ENCODE peak calls at places on chromosome 16, in four cellular contexts. V is neuronal stem cell, K is mesenchymal stem cell, Y is H9. D is an unnamed sample.

GRCh38 chr16:89697616-89698331 is 3.7 kb downstream of the SPATA2L start:
- DNase-seq in V (no peak), K (no peak), Y (no peak), D (no peak)

GRCh38 chr16:67893791-67894399 is 841 bp downstream of the PSKH1 start:
- DNase-seq in V (no peak), K (no peak), Y (no peak), D (no peak)

GRCh38 chr16:57032931-57033330 is 43.6 kb downstream of the NLRC5 start:
- DNase-seq in V (no peak), K (no peak), Y (no peak), D (no peak)

GRCh38 chr16:31423241-31423640 is 4.9 kb downstream of the COX6A2 start:
- DNase-seq in V (no peak), K (no peak), Y (no peak), D (no peak)

GRCh38 chr16:9258423-9259051 is 167.1 kb downstream of the HAPSTR1 start:
- DNase-seq in V (peak; percentile 52), K (no peak), Y (peak; percentile 76), D (no peak)

GRCh38 chr16:88064889-88065746 is 113.9 kb downstream of the BANP start:
- DNase-seq in V (no peak), K (no peak), Y (no peak), D (no peak)

GRCh38 chr16:59249049-59249448 is 514.9 kb upstream of the GOT2 start:
- DNase-seq in V (no peak), K (no peak), Y (peak; percentile 65), D (no peak)

GRCh38 chr16:84136331-84137125 is 8.4 kb downstream of the HSDL1 start:
- DNase-seq in V (no peak), K (no peak), Y (no peak), D (no peak)

GRCh38 chr16:18804540-18804939 is 3.2 kb upstream of the ARL6IP1 start:
- DNase-seq in V (no peak), K (no peak), Y (peak; percentile 42), D (no peak)

GRCh38 chr16:73083271-73083670 is 35.3 kb upstream of the ZFHX3 start:
- DNase-seq in V (no peak), K (peak; percentile 34), Y (no peak), D (no peak)
- H3K14ac ChIP-seq in V (no peak overlapping the region), K (no peak overlapping the region), Y (no peak overlapping the region), D (no peak overlapping the region)

DNA sequence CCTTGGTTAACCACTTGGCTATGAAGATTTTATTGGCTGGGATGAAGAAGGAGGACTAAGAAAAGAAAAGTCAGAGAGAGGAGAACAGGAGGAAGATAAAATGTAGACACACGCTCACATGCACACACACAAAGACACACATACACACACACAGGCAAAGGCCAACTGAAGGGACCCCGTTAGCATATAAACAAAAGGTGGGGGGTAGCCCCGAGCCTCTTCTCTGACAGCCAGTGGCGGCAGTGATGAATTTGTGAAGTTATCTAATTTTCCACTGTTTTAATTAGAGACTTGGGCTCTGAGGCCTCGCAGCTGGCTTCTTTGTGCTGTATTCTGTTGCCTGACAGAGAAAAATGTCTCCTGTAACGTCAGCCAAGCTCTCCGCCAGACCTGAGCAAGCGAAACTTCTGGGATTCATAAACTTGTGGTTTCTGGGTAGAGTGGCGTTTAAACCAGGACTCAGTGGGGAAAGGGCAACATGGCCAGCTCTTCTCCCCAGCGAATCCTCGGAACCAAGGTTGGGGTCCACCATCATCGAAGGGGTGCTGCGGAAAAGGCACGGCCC is 113.9 kb upstream of the FOXF1 start:
- DNase-seq in V (no peak), K (peak; percentile 97), Y (no peak), D (no peak)
- H3K14ac ChIP-seq in V (no peak overlapping the region), K (no peak overlapping the region), Y (no peak overlapping the region), D (no peak overlapping the region)

GRCh38 chr16:29807426-29808218 is 1.3 kb downstream of the MAZ start:
- DNase-seq in V (peak; percentile 77), K (peak; percentile 96), Y (peak; percentile 88), D (peak; percentile 82)

GRCh38 chr16:29805232-29806095 is 865 bp upstream of the MAZ start:
- DNase-seq in V (peak; percentile 99), K (peak; percentile 97), Y (peak; percentile 99), D (peak; percentile 98)

GRCh38 chr16:29806641-29807425 is 504 bp downstream of the MAZ start:
- DNase-seq in V (no peak), K (peak; percentile 31), Y (peak; percentile 76), D (no peak)

GRCh38 chr16:29804455-29805231 is 1.7 kb upstream of the MAZ start:
- DNase-seq in V (no peak), K (peak; percentile 13), Y (no peak), D (no peak)

GRCh38 chr16:29806096-29806579 is at the start of gene MAZ:
- DNase-seq in V (no peak), K (no peak), Y (no peak), D (no peak)
- H3K14ac ChIP-seq in V (peak within 1 kb of the TSS; percentile 98), K (no peak within 1 kb of the TSS), Y (peak within 1 kb of the TSS; percentile 4), D (peak within 1 kb of the TSS; percentile 97)

GRCh38 chr16:27245276-27246231 is 23.0 kb downstream of the NSMCE1 start:
- DNase-seq in V (no peak), K (peak; percentile 96), Y (peak; percentile 9), D (peak; percentile 55)
- H3K14ac ChIP-seq in V (no peak overlapping the region), K (no peak overlapping the region), Y (no peak overlapping the region), D (no peak overlapping the region)

DNA sequence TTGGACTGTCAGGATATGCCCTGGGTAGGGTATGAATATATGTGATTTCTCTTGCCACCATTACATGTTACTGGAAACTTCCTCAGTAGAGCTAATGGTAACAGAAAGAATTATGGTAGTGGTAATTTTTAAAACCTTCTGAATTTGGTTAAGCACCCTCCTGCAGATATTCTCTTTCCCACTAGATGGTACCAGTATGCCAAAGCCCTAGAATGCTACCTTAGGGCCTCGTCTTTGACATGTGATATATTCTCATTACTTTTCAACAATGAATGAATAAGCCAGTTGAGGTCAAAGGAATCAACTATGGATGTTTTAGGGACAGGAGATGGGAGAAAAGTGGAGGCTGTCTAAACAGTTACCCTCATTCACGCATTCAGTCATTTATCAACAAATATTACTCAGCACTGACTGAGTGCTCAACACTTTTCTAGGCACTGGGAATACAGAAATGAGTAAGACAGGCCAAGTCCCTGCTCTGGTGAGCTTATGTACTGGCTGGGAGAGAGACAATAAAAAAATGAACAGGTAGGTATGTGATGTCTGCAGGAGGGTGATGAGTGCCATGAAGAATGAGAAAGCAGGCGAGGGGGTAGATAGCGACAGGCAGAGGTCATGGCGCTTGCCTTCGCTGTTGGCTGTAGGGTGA is 14.7 kb downstream of the CDH13 start:
- DNase-seq in V (no peak), K (peak; percentile 29), Y (no peak), D (no peak)
- H3K14ac ChIP-seq in V (no peak overlapping the region), K (no peak overlapping the region), Y (no peak overlapping the region), D (no peak overlapping the region)

DNA sequence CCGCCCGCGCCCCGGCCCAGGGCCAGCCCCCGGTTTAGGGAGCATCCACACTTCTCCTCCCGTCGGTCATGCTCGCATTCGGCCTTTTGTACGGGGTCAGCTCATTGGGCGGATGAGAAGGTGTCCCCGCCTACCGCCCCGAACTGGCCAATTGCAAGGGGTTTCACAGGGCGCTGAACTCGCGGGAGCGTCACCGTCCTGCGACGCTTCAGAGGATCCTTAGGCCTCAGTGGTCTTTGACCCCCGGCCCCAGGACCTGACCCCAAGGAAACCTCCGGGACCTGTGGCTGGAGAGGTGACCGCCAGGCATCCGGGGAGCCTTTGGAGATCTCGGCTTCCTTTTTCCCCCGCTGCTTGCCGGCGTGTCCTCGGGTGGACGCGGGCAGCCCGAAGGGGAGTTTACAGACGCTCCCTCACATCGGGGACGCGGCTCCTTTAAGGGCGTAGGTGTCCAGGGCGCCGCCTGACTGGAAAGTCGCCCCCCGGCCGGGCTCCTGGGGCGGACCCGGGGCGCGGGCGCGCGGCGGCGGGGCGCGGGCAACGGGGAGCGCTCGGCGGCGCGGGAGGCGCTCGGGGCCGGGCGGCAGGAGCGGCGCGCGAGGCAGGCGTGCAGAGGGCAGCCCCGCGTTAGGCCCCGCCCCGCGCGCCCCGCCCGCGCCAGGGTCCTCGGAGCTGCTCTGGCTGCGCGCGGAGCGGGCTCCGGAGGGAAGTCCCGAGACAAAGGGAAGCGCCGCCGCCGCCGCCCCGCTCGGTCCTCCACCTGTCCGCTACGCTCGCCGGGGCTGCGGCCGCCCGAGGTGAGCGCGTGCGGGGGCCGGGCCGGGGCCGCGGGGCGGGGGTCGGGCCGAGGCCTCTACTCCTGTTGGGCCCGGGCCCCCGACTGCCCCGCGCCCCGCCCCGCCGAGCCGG is at the start of gene UBE2I:
- DNase-seq in V (peak; percentile 99), K (peak; percentile 98), Y (peak; percentile 97), D (peak; percentile 87)
- H3K14ac ChIP-seq in V (peak within 1 kb of the TSS; percentile 38), K (no peak within 1 kb of the TSS), Y (peak within 1 kb of the TSS; percentile 100), D (peak within 1 kb of the TSS; percentile 99)

GRCh38 chr16:46629331-46629843 is 8.2 kb upstream of the SHCBP1 start:
- DNase-seq in V (no peak), K (peak; percentile 74), Y (peak; percentile 63), D (no peak)
- H3K14ac ChIP-seq in V (no peak overlapping the region), K (no peak overlapping the region), Y (peak overlapping the region; percentile 18), D (no peak overlapping the region)

GRCh38 chr16:81624718-81625543 is 154.2 kb upstream of the PLCG2 start:
- DNase-seq in V (no peak), K (no peak), Y (no peak), D (no peak)

GRCh38 chr16:81627729-81628128 is 151.4 kb upstream of the PLCG2 start:
- DNase-seq in V (no peak), K (no peak), Y (no peak), D (no peak)

GRCh38 chr16:81627024-81627423 is 152.1 kb upstream of the PLCG2 start:
- DNase-seq in V (no peak), K (peak; percentile 57), Y (no peak), D (no peak)

GRCh38 chr16:81626181-81626674 is 152.9 kb upstream of the PLCG2 start:
- DNase-seq in V (no peak), K (no peak), Y (no peak), D (no peak)

GRCh38 chr16:81625544-81626152 is 153.4 kb upstream of the PLCG2 start:
- DNase-seq in V (no peak), K (peak; percentile 68), Y (no peak), D (peak; percentile 28)
- H3K14ac ChIP-seq in V (no peak overlapping the region), K (no peak overlapping the region), Y (no peak overlapping the region), D (no peak overlapping the region)

D was measured in trophoblast cell.